ENCODE peak calls at places on chromosomes 7 and 10, in ten cellular contexts. One of them, this sample, is unnamed.

GRCh38 chr7:137846588-137847417 is at the start of gene DGKI:
- DNase-seq in bronchial epithelial cell: no peak
- DNase-seq in lower leg skin: peak; percentile 86
- DNase-seq in AG04450: no peak
- DNase-seq in brain microvascular endothelial cell: no peak
- DNase-seq in Peyer's patch: no peak
- DNase-seq in cardiac fibroblast: no peak
- DNase-seq in astrocyte of the spinal cord: no peak
- DNase-seq in GM23338: peak; percentile 77
- DNase-seq in CD8-positive, alpha-beta memory T cell: no peak
- DNase-seq in this sample: no peak

GRCh38 chr7:130365511-130366441 is 14.5 kb upstream of the CPA1 start:
- DNase-seq in bronchial epithelial cell: peak; percentile 59
- DNase-seq in lower leg skin: no peak
- DNase-seq in AG04450: peak; percentile 86
- DNase-seq in brain microvascular endothelial cell: no peak
- DNase-seq in Peyer's patch: peak; percentile 27
- DNase-seq in cardiac fibroblast: peak; percentile 57
- DNase-seq in astrocyte of the spinal cord: peak; percentile 96
- DNase-seq in GM23338: peak; percentile 54
- DNase-seq in CD8-positive, alpha-beta memory T cell: no peak
- DNase-seq in this sample: no peak

GRCh38 chr10:33010132-33011037 is 52.4 kb upstream of the ITGB1 start:
- DNase-seq in bronchial epithelial cell: peak; percentile 87
- DNase-seq in lower leg skin: no peak
- DNase-seq in AG04450: peak; percentile 63
- DNase-seq in brain microvascular endothelial cell: peak; percentile 70
- DNase-seq in Peyer's patch: no peak
- DNase-seq in cardiac fibroblast: peak; percentile 84
- DNase-seq in astrocyte of the spinal cord: peak; percentile 83
- DNase-seq in GM23338: peak; percentile 75
- DNase-seq in CD8-positive, alpha-beta memory T cell: no peak
- DNase-seq in this sample: peak; percentile 51

GRCh38 chr7:84916161-84916560 is 270.7 kb downstream of the SEMA3D start:
- DNase-seq in bronchial epithelial cell: no peak
- DNase-seq in lower leg skin: no peak
- DNase-seq in AG04450: no peak
- DNase-seq in brain microvascular endothelial cell: no peak
- DNase-seq in Peyer's patch: no peak
- DNase-seq in cardiac fibroblast: no peak
- DNase-seq in astrocyte of the spinal cord: no peak
- DNase-seq in GM23338: no peak
- DNase-seq in CD8-positive, alpha-beta memory T cell: no peak
- DNase-seq in this sample: no peak

GRCh38 chr7:39130740-39131538 is 153.2 kb downstream of the POU6F2 start:
- DNase-seq in bronchial epithelial cell: no peak
- DNase-seq in lower leg skin: no peak
- DNase-seq in AG04450: no peak
- DNase-seq in brain microvascular endothelial cell: no peak
- DNase-seq in Peyer's patch: no peak
- DNase-seq in cardiac fibroblast: no peak
- DNase-seq in astrocyte of the spinal cord: no peak
- DNase-seq in GM23338: peak; percentile 22
- DNase-seq in CD8-positive, alpha-beta memory T cell: no peak
- DNase-seq in this sample: peak; percentile 40

GRCh38 chr10:11682896-11683295 is 59.3 kb upstream of the ECHDC3 start:
- DNase-seq in bronchial epithelial cell: no peak
- DNase-seq in lower leg skin: no peak
- DNase-seq in AG04450: no peak
- DNase-seq in brain microvascular endothelial cell: no peak
- DNase-seq in Peyer's patch: no peak
- DNase-seq in cardiac fibroblast: no peak
- DNase-seq in astrocyte of the spinal cord: no peak
- DNase-seq in GM23338: no peak
- DNase-seq in CD8-positive, alpha-beta memory T cell: no peak
- DNase-seq in this sample: no peak

GRCh38 chr10:35872666-35873065 is 230.6 kb upstream of the FZD8 start:
- DNase-seq in bronchial epithelial cell: no peak
- DNase-seq in lower leg skin: no peak
- DNase-seq in AG04450: no peak
- DNase-seq in brain microvascular endothelial cell: no peak
- DNase-seq in Peyer's patch: no peak
- DNase-seq in cardiac fibroblast: no peak
- DNase-seq in astrocyte of the spinal cord: no peak
- DNase-seq in GM23338: no peak
- DNase-seq in CD8-positive, alpha-beta memory T cell: no peak
- DNase-seq in this sample: no peak

GRCh38 chr7:122155566-122155965 is 11.5 kb upstream of the AASS start:
- DNase-seq in bronchial epithelial cell: no peak
- DNase-seq in lower leg skin: no peak
- DNase-seq in AG04450: no peak
- DNase-seq in brain microvascular endothelial cell: peak; percentile 30
- DNase-seq in Peyer's patch: no peak
- DNase-seq in cardiac fibroblast: no peak
- DNase-seq in astrocyte of the spinal cord: no peak
- DNase-seq in GM23338: no peak
- DNase-seq in CD8-positive, alpha-beta memory T cell: no peak
- DNase-seq in this sample: no peak

GRCh38 chr10:79224263-79224949 is 122.9 kb upstream of the PPIF start:
- DNase-seq in bronchial epithelial cell: no peak
- DNase-seq in lower leg skin: no peak
- DNase-seq in AG04450: no peak
- DNase-seq in brain microvascular endothelial cell: no peak
- DNase-seq in Peyer's patch: no peak
- DNase-seq in cardiac fibroblast: no peak
- DNase-seq in astrocyte of the spinal cord: no peak
- DNase-seq in GM23338: no peak
- DNase-seq in CD8-positive, alpha-beta memory T cell: no peak
- DNase-seq in this sample: no peak

GRCh38 chr10:133336131-133337078 is at the start of gene CALY:
- DNase-seq in bronchial epithelial cell: no peak
- DNase-seq in lower leg skin: no peak
- DNase-seq in AG04450: no peak
- DNase-seq in brain microvascular endothelial cell: no peak
- DNase-seq in Peyer's patch: peak; percentile 71
- DNase-seq in cardiac fibroblast: no peak
- DNase-seq in astrocyte of the spinal cord: no peak
- DNase-seq in GM23338: peak; percentile 82
- DNase-seq in CD8-positive, alpha-beta memory T cell: peak; percentile 84
- DNase-seq in this sample: no peak

GRCh38 chr7:157775021-157775559 is 438.3 kb downstream of the DNAJB6 start:
- DNase-seq in bronchial epithelial cell: no peak
- DNase-seq in lower leg skin: no peak
- DNase-seq in AG04450: no peak
- DNase-seq in brain microvascular endothelial cell: no peak
- DNase-seq in Peyer's patch: no peak
- DNase-seq in cardiac fibroblast: no peak
- DNase-seq in astrocyte of the spinal cord: no peak
- DNase-seq in GM23338: no peak
- DNase-seq in CD8-positive, alpha-beta memory T cell: no peak
- DNase-seq in this sample: no peak

GRCh38 chr7:151125459-151125834 is 39.2 kb downstream of the AGAP3 start:
- DNase-seq in bronchial epithelial cell: no peak
- DNase-seq in lower leg skin: no peak
- DNase-seq in AG04450: no peak
- DNase-seq in brain microvascular endothelial cell: no peak
- DNase-seq in Peyer's patch: no peak
- DNase-seq in cardiac fibroblast: no peak
- DNase-seq in astrocyte of the spinal cord: peak; percentile 17
- DNase-seq in GM23338: peak; percentile 88
- DNase-seq in CD8-positive, alpha-beta memory T cell: no peak
- DNase-seq in this sample: no peak

GRCh38 chr7:151124205-151124880 is 38.1 kb downstream of the AGAP3 start:
- DNase-seq in bronchial epithelial cell: no peak
- DNase-seq in lower leg skin: no peak
- DNase-seq in AG04450: no peak
- DNase-seq in brain microvascular endothelial cell: no peak
- DNase-seq in Peyer's patch: no peak
- DNase-seq in cardiac fibroblast: no peak
- DNase-seq in astrocyte of the spinal cord: no peak
- DNase-seq in GM23338: no peak
- DNase-seq in CD8-positive, alpha-beta memory T cell: no peak
- DNase-seq in this sample: no peak

GRCh38 chr7:151123485-151124204 is 37.4 kb downstream of the AGAP3 start:
- DNase-seq in bronchial epithelial cell: peak; percentile 78
- DNase-seq in lower leg skin: peak; percentile 96
- DNase-seq in AG04450: peak; percentile 33
- DNase-seq in brain microvascular endothelial cell: peak; percentile 59
- DNase-seq in Peyer's patch: peak; percentile 67
- DNase-seq in cardiac fibroblast: peak; percentile 84
- DNase-seq in astrocyte of the spinal cord: peak; percentile 72
- DNase-seq in GM23338: peak; percentile 92
- DNase-seq in CD8-positive, alpha-beta memory T cell: peak; percentile 78
- DNase-seq in this sample: peak; percentile 90

GRCh38 chr7:151125835-151126481 is 39.7 kb downstream of the AGAP3 start:
- DNase-seq in bronchial epithelial cell: no peak
- DNase-seq in lower leg skin: no peak
- DNase-seq in AG04450: no peak
- DNase-seq in brain microvascular endothelial cell: no peak
- DNase-seq in Peyer's patch: no peak
- DNase-seq in cardiac fibroblast: no peak
- DNase-seq in astrocyte of the spinal cord: peak; percentile 14
- DNase-seq in GM23338: peak; percentile 78
- DNase-seq in CD8-positive, alpha-beta memory T cell: no peak
- DNase-seq in this sample: no peak

GRCh38 chr7:151124899-151125399 is 38.7 kb downstream of the AGAP3 start:
- DNase-seq in bronchial epithelial cell: no peak
- DNase-seq in lower leg skin: no peak
- DNase-seq in AG04450: no peak
- DNase-seq in brain microvascular endothelial cell: no peak
- DNase-seq in Peyer's patch: no peak
- DNase-seq in cardiac fibroblast: no peak
- DNase-seq in astrocyte of the spinal cord: no peak
- DNase-seq in GM23338: no peak
- DNase-seq in CD8-positive, alpha-beta memory T cell: no peak
- DNase-seq in this sample: no peak
- H3K4me3 ChIP-seq in bronchial epithelial cell: no peak overlapping the region
- H3K4me3 ChIP-seq in lower leg skin: no peak overlapping the region
- H3K4me3 ChIP-seq in AG04450: no peak overlapping the region
- H3K4me3 ChIP-seq in brain microvascular endothelial cell: no peak overlapping the region
- H3K4me3 ChIP-seq in Peyer's patch: no peak overlapping the region
- H3K4me3 ChIP-seq in cardiac fibroblast: no peak overlapping the region
- H3K4me3 ChIP-seq in astrocyte of the spinal cord: no peak overlapping the region
- H3K4me3 ChIP-seq in GM23338: peak overlapping the region; percentile 88
- H3K4me3 ChIP-seq in CD8-positive, alpha-beta memory T cell: no peak overlapping the region
- H3K4me3 ChIP-seq in this sample: no peak overlapping the region

DNA sequence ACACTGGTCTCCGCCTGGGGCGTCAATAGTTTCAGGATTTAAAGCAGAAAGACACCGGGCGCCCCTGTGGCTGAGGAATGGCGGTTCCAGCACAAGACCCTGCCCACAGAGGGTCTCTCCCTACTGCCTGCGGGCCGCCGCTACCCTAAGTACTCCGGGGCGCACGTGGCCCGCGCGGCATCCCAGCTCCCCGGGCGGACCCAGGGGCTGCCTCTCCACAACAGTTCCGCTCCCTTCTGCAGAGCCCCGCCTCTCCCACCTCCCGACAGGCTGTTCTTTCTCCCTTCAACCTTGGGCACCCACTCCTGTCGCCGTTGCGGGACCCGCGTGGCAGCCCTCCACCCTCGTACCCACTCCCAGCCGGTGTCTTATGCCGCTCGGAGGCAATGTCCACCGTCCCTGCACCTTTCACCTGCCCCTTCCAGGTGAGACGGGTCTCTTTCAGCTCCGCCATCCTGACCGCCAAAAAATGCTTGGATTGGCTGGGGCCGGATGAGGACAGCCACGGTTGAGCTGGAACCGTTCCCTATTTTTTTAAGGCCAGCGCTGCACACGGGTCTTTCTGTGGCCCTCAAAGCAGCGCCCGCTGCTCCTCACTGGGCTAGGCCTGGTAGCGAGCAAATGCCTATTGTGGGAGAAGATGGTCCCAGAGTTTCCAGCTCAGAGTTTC is 1.6 kb upstream of the NKX2-3 start:
- DNase-seq in bronchial epithelial cell: no peak
- DNase-seq in lower leg skin: no peak
- DNase-seq in AG04450: no peak
- DNase-seq in brain microvascular endothelial cell: no peak
- DNase-seq in Peyer's patch: no peak
- DNase-seq in cardiac fibroblast: no peak
- DNase-seq in astrocyte of the spinal cord: no peak
- DNase-seq in GM23338: peak; percentile 75
- DNase-seq in CD8-positive, alpha-beta memory T cell: no peak
- DNase-seq in this sample: no peak
- H3K4me3 ChIP-seq in bronchial epithelial cell: no peak overlapping the region
- H3K4me3 ChIP-seq in lower leg skin: no peak overlapping the region
- H3K4me3 ChIP-seq in AG04450: no peak overlapping the region
- H3K4me3 ChIP-seq in brain microvascular endothelial cell: no peak overlapping the region
- H3K4me3 ChIP-seq in Peyer's patch: peak overlapping the region; percentile 39
- H3K4me3 ChIP-seq in cardiac fibroblast: no peak overlapping the region
- H3K4me3 ChIP-seq in astrocyte of the spinal cord: no peak overlapping the region
- H3K4me3 ChIP-seq in GM23338: peak overlapping the region; percentile 46
- H3K4me3 ChIP-seq in CD8-positive, alpha-beta memory T cell: no peak overlapping the region
- H3K4me3 ChIP-seq in this sample: no peak overlapping the region

DNA sequence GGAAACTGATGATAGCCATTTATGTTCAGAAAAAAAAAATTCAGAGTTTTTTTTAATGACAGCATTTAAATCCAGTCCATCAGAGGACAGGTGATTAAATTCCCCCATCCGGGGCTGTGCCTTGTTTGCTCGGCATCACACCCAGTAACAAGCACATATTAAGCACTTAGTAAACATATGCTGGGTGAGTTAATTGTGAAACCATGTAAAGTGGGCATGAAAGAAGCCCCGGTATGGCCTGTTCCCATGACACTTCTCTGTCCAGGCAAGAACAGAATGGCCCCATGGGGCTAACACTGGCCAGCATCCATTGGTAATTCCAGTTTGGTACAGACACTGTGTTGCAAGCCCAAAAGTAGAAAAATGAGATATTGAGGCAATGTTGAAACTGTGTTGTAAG is 220.8 kb upstream of the RNF32 start:
- DNase-seq in bronchial epithelial cell: no peak
- DNase-seq in lower leg skin: peak; percentile 36
- DNase-seq in AG04450: no peak
- DNase-seq in brain microvascular endothelial cell: no peak
- DNase-seq in Peyer's patch: no peak
- DNase-seq in cardiac fibroblast: no peak
- DNase-seq in astrocyte of the spinal cord: no peak
- DNase-seq in GM23338: no peak
- DNase-seq in CD8-positive, alpha-beta memory T cell: no peak
- DNase-seq in this sample: no peak
- H3K4me3 ChIP-seq in bronchial epithelial cell: no peak overlapping the region
- H3K4me3 ChIP-seq in lower leg skin: no peak overlapping the region
- H3K4me3 ChIP-seq in AG04450: no peak overlapping the region
- H3K4me3 ChIP-seq in brain microvascular endothelial cell: no peak overlapping the region
- H3K4me3 ChIP-seq in Peyer's patch: no peak overlapping the region
- H3K4me3 ChIP-seq in cardiac fibroblast: no peak overlapping the region
- H3K4me3 ChIP-seq in astrocyte of the spinal cord: no peak overlapping the region
- H3K4me3 ChIP-seq in GM23338: no peak overlapping the region
- H3K4me3 ChIP-seq in CD8-positive, alpha-beta memory T cell: no peak overlapping the region
- H3K4me3 ChIP-seq in this sample: no peak overlapping the region

DNA sequence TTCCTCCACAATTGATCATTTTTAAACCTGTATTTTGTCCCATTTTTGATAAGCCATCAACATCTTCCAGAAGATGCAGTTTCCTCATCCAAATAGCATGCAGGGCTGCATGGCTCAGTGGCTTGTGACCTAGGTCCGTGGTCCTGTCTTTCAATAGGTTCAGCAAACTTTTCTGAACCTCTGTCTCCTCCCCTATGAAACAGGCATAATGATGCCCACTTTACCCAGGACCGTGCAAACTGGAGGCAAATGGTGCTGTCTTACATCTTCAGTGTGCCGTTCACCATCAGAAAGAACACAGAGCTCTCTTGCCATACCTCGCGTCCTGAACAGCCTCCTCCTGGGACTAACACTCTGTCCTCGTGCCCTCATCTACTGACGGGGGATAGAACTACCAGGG is 22.3 kb upstream of the FIGNL1 start:
- DNase-seq in bronchial epithelial cell: no peak
- DNase-seq in lower leg skin: peak; percentile 61
- DNase-seq in AG04450: no peak
- DNase-seq in brain microvascular endothelial cell: no peak
- DNase-seq in Peyer's patch: no peak
- DNase-seq in cardiac fibroblast: no peak
- DNase-seq in astrocyte of the spinal cord: no peak
- DNase-seq in GM23338: no peak
- DNase-seq in CD8-positive, alpha-beta memory T cell: no peak
- DNase-seq in this sample: peak; percentile 22
- H3K4me3 ChIP-seq in bronchial epithelial cell: no peak overlapping the region
- H3K4me3 ChIP-seq in lower leg skin: no peak overlapping the region
- H3K4me3 ChIP-seq in AG04450: no peak overlapping the region
- H3K4me3 ChIP-seq in brain microvascular endothelial cell: no peak overlapping the region
- H3K4me3 ChIP-seq in Peyer's patch: no peak overlapping the region
- H3K4me3 ChIP-seq in cardiac fibroblast: no peak overlapping the region
- H3K4me3 ChIP-seq in astrocyte of the spinal cord: no peak overlapping the region
- H3K4me3 ChIP-seq in GM23338: no peak overlapping the region
- H3K4me3 ChIP-seq in CD8-positive, alpha-beta memory T cell: no peak overlapping the region
- H3K4me3 ChIP-seq in this sample: no peak overlapping the region

This sample was measured in lung.